ENCODE peak calls at places on chromosomes 7 and 10, in eight cellular contexts. One of them, this sample, is unnamed. For H3K4me1, the result is how much of the 10 kb centered on the place peaks cover.

GRCh38 chr7:34247468-34247867 is 342.1 kb downstream of the BMPER start:
- DNase-seq in HCT116: no peak
- DNase-seq in SJCRH30: no peak
- DNase-seq in A549: no peak
- DNase-seq in Peyer's patch: no peak
- DNase-seq in hepatocyte: no peak
- DNase-seq in DND-41: no peak
- DNase-seq in esophagus muscularis mucosa: no peak
- DNase-seq in this sample: no peak

GRCh38 chr7:44538798-44539668 is 2.1 kb downstream of the NPC1L1 start:
- DNase-seq in HCT116: no peak
- DNase-seq in SJCRH30: no peak
- DNase-seq in A549: no peak
- DNase-seq in Peyer's patch: no peak
- DNase-seq in hepatocyte: no peak
- DNase-seq in DND-41: no peak
- DNase-seq in esophagus muscularis mucosa: no peak
- DNase-seq in this sample: no peak

GRCh38 chr7:8305625-8306388 is 43.8 kb upstream of the ICA1 start:
- DNase-seq in HCT116: no peak
- DNase-seq in SJCRH30: no peak
- DNase-seq in A549: no peak
- DNase-seq in Peyer's patch: no peak
- DNase-seq in hepatocyte: no peak
- DNase-seq in DND-41: no peak
- DNase-seq in esophagus muscularis mucosa: no peak
- DNase-seq in this sample: no peak

GRCh38 chr7:148060724-148061123 is 529.8 kb upstream of the C7orf33 start:
- DNase-seq in HCT116: no peak
- DNase-seq in SJCRH30: no peak
- DNase-seq in A549: no peak
- DNase-seq in Peyer's patch: no peak
- DNase-seq in hepatocyte: no peak
- DNase-seq in DND-41: no peak
- DNase-seq in esophagus muscularis mucosa: no peak
- DNase-seq in this sample: no peak

GRCh38 chr10:133528296-133528844 is 1.2 kb downstream of the CYP2E1 start:
- DNase-seq in HCT116: no peak
- DNase-seq in SJCRH30: no peak
- DNase-seq in A549: no peak
- DNase-seq in Peyer's patch: no peak
- DNase-seq in hepatocyte: no peak
- DNase-seq in DND-41: no peak
- DNase-seq in esophagus muscularis mucosa: no peak
- DNase-seq in this sample: no peak

GRCh38 chr7:150823484-150824126 is 23.0 kb downstream of the TMEM176A start:
- DNase-seq in HCT116: no peak
- DNase-seq in SJCRH30: no peak
- DNase-seq in A549: no peak
- DNase-seq in Peyer's patch: no peak
- DNase-seq in hepatocyte: no peak
- DNase-seq in DND-41: no peak
- DNase-seq in esophagus muscularis mucosa: peak
- DNase-seq in this sample: no peak

GRCh38 chr10:16945566-16945965 is 128.3 kb upstream of the RSU1 start:
- DNase-seq in HCT116: no peak
- DNase-seq in SJCRH30: peak
- DNase-seq in A549: no peak
- DNase-seq in Peyer's patch: no peak
- DNase-seq in hepatocyte: no peak
- DNase-seq in DND-41: no peak
- DNase-seq in esophagus muscularis mucosa: no peak
- DNase-seq in this sample: no peak

GRCh38 chr7:124552217-124552616 is 213.4 kb downstream of the GPR37 start:
- DNase-seq in HCT116: no peak
- DNase-seq in SJCRH30: no peak
- DNase-seq in A549: no peak
- DNase-seq in Peyer's patch: no peak
- DNase-seq in hepatocyte: no peak
- DNase-seq in DND-41: no peak
- DNase-seq in esophagus muscularis mucosa: no peak
- DNase-seq in this sample: no peak

GRCh38 chr10:64486149-64486548 is 964.9 kb downstream of the REEP3 start:
- DNase-seq in HCT116: no peak
- DNase-seq in SJCRH30: no peak
- DNase-seq in A549: no peak
- DNase-seq in Peyer's patch: no peak
- DNase-seq in hepatocyte: no peak
- DNase-seq in DND-41: no peak
- DNase-seq in esophagus muscularis mucosa: no peak
- DNase-seq in this sample: no peak

GRCh38 chr10:97407211-97407951 is 6.2 kb upstream of the RRP12 start:
- DNase-seq in HCT116: peak
- DNase-seq in SJCRH30: peak
- DNase-seq in A549: peak
- DNase-seq in Peyer's patch: peak
- DNase-seq in hepatocyte: peak
- DNase-seq in DND-41: peak
- DNase-seq in esophagus muscularis mucosa: no peak
- DNase-seq in this sample: peak

GRCh38 chr10:5046410-5046809 is 42.8 kb upstream of the AKR1C2 start:
- DNase-seq in HCT116: no peak
- DNase-seq in SJCRH30: no peak
- DNase-seq in A549: no peak
- DNase-seq in Peyer's patch: no peak
- DNase-seq in hepatocyte: no peak
- DNase-seq in DND-41: no peak
- DNase-seq in esophagus muscularis mucosa: no peak
- DNase-seq in this sample: no peak

GRCh38 chr10:23512355-23513058 is 73.6 kb downstream of the OTUD1 start:
- DNase-seq in HCT116: peak
- DNase-seq in SJCRH30: peak
- DNase-seq in A549: peak
- DNase-seq in Peyer's patch: no peak
- DNase-seq in hepatocyte: peak
- DNase-seq in DND-41: no peak
- DNase-seq in esophagus muscularis mucosa: no peak
- DNase-seq in this sample: no peak

GRCh38 chr7:120941064-120941463 is 9.5 kb upstream of the ING3 start:
- DNase-seq in HCT116: peak
- DNase-seq in SJCRH30: peak
- DNase-seq in A549: no peak
- DNase-seq in Peyer's patch: no peak
- DNase-seq in hepatocyte: no peak
- DNase-seq in DND-41: no peak
- DNase-seq in esophagus muscularis mucosa: no peak
- DNase-seq in this sample: no peak

GRCh38 chr7:6346581-6346980 is 74.2 kb upstream of the CYTH3 start:
- DNase-seq in HCT116: no peak
- DNase-seq in SJCRH30: no peak
- DNase-seq in A549: no peak
- DNase-seq in Peyer's patch: no peak
- DNase-seq in hepatocyte: no peak
- DNase-seq in DND-41: no peak
- DNase-seq in esophagus muscularis mucosa: no peak
- DNase-seq in this sample: no peak

GRCh38 chr7:47474937-47475879 is 106.7 kb downstream of the TNS3 start:
- DNase-seq in HCT116: peak
- DNase-seq in SJCRH30: peak
- DNase-seq in A549: peak
- DNase-seq in Peyer's patch: peak
- DNase-seq in hepatocyte: peak
- DNase-seq in DND-41: no peak
- DNase-seq in esophagus muscularis mucosa: no peak
- DNase-seq in this sample: no peak

GRCh38 chr10:22693371-22693784 is 21.0 kb downstream of the PIP4K2A start:
- DNase-seq in HCT116: no peak
- DNase-seq in SJCRH30: no peak
- DNase-seq in A549: no peak
- DNase-seq in Peyer's patch: no peak
- DNase-seq in hepatocyte: no peak
- DNase-seq in DND-41: no peak
- DNase-seq in esophagus muscularis mucosa: no peak
- DNase-seq in this sample: no peak

GRCh38 chr7:47649901-47650300 is 68.0 kb upstream of the TNS3 start:
- DNase-seq in HCT116: no peak
- DNase-seq in SJCRH30: no peak
- DNase-seq in A549: no peak
- DNase-seq in Peyer's patch: no peak
- DNase-seq in hepatocyte: no peak
- DNase-seq in DND-41: no peak
- DNase-seq in esophagus muscularis mucosa: no peak
- DNase-seq in this sample: no peak

GRCh38 chr7:156842740-156843140 is 50.2 kb downstream of the LMBR1 start:
- DNase-seq in HCT116: no peak
- DNase-seq in SJCRH30: no peak
- DNase-seq in A549: no peak
- DNase-seq in Peyer's patch: no peak
- DNase-seq in hepatocyte: no peak
- DNase-seq in DND-41: no peak
- DNase-seq in esophagus muscularis mucosa: no peak
- DNase-seq in this sample: no peak

GRCh38 chr7:156842317-156842716 is 50.7 kb downstream of the LMBR1 start:
- DNase-seq in HCT116: no peak
- DNase-seq in SJCRH30: no peak
- DNase-seq in A549: no peak
- DNase-seq in Peyer's patch: no peak
- DNase-seq in hepatocyte: no peak
- DNase-seq in DND-41: no peak
- DNase-seq in esophagus muscularis mucosa: no peak
- DNase-seq in this sample: no peak

GRCh38 chr7:156845379-156846101 is 47.4 kb downstream of the LMBR1 start:
- DNase-seq in HCT116: no peak
- DNase-seq in SJCRH30: no peak
- DNase-seq in A549: no peak
- DNase-seq in Peyer's patch: no peak
- DNase-seq in hepatocyte: no peak
- DNase-seq in DND-41: no peak
- DNase-seq in esophagus muscularis mucosa: no peak
- DNase-seq in this sample: no peak

GRCh38 chr7:156841497-156841896 is 51.5 kb downstream of the LMBR1 start:
- DNase-seq in HCT116: no peak
- DNase-seq in SJCRH30: no peak
- DNase-seq in A549: no peak
- DNase-seq in Peyer's patch: no peak
- DNase-seq in hepatocyte: no peak
- DNase-seq in DND-41: no peak
- DNase-seq in esophagus muscularis mucosa: no peak
- DNase-seq in this sample: no peak

GRCh38 chr7:156843157-156843556 is 49.8 kb downstream of the LMBR1 start:
- DNase-seq in HCT116: no peak
- DNase-seq in SJCRH30: no peak
- DNase-seq in A549: no peak
- DNase-seq in Peyer's patch: no peak
- DNase-seq in hepatocyte: no peak
- DNase-seq in DND-41: no peak
- DNase-seq in esophagus muscularis mucosa: no peak
- DNase-seq in this sample: no peak
- H3K27ac ChIP-seq in HCT116: no peak
- H3K27ac ChIP-seq in SJCRH30: no peak
- H3K27ac ChIP-seq in A549: no peak
- H3K27ac ChIP-seq in Peyer's patch: no peak
- H3K27ac ChIP-seq in hepatocyte: no peak
- H3K27ac ChIP-seq in DND-41: no peak
- H3K27ac ChIP-seq in esophagus muscularis mucosa: no peak
- H3K27ac ChIP-seq in this sample: no peak

GRCh38 chr10:6153845-6154244 is 48.9 kb upstream of the PFKFB3 start:
- DNase-seq in HCT116: no peak
- DNase-seq in SJCRH30: no peak
- DNase-seq in A549: no peak
- DNase-seq in Peyer's patch: no peak
- DNase-seq in hepatocyte: no peak
- DNase-seq in DND-41: no peak
- DNase-seq in esophagus muscularis mucosa: no peak
- DNase-seq in this sample: no peak
- H3K4me1 ChIP-seq in HCT116: under half
- H3K4me1 ChIP-seq in SJCRH30: under half
- H3K4me1 ChIP-seq in A549: under half
- H3K4me1 ChIP-seq in Peyer's patch: under half
- H3K4me1 ChIP-seq in hepatocyte: under half
- H3K4me1 ChIP-seq in DND-41: under half
- H3K4me1 ChIP-seq in esophagus muscularis mucosa: under half
- H3K4me1 ChIP-seq in this sample: under half

GRCh38 chr7:48976268-48976667 is 51.9 kb downstream of the CDC14C start:
- DNase-seq in HCT116: no peak
- DNase-seq in SJCRH30: no peak
- DNase-seq in A549: no peak
- DNase-seq in Peyer's patch: no peak
- DNase-seq in hepatocyte: no peak
- DNase-seq in DND-41: no peak
- DNase-seq in esophagus muscularis mucosa: no peak
- DNase-seq in this sample: no peak

GRCh38 chr7:48971173-48971572 is 46.8 kb downstream of the CDC14C start:
- DNase-seq in HCT116: no peak
- DNase-seq in SJCRH30: no peak
- DNase-seq in A549: no peak
- DNase-seq in Peyer's patch: no peak
- DNase-seq in hepatocyte: no peak
- DNase-seq in DND-41: no peak
- DNase-seq in esophagus muscularis mucosa: no peak
- DNase-seq in this sample: no peak

GRCh38 chr7:48976850-48977249 is 52.5 kb downstream of the CDC14C start:
- DNase-seq in HCT116: no peak
- DNase-seq in SJCRH30: no peak
- DNase-seq in A549: no peak
- DNase-seq in Peyer's patch: no peak
- DNase-seq in hepatocyte: no peak
- DNase-seq in DND-41: no peak
- DNase-seq in esophagus muscularis mucosa: no peak
- DNase-seq in this sample: no peak
- H3K27ac ChIP-seq in HCT116: no peak
- H3K27ac ChIP-seq in SJCRH30: no peak
- H3K27ac ChIP-seq in A549: no peak
- H3K27ac ChIP-seq in Peyer's patch: no peak
- H3K27ac ChIP-seq in hepatocyte: no peak
- H3K27ac ChIP-seq in DND-41: no peak
- H3K27ac ChIP-seq in esophagus muscularis mucosa: no peak
- H3K27ac ChIP-seq in this sample: no peak

GRCh38 chr7:149683898-149684297 is 89.5 kb downstream of the ZNF467 start:
- DNase-seq in HCT116: no peak
- DNase-seq in SJCRH30: no peak
- DNase-seq in A549: no peak
- DNase-seq in Peyer's patch: no peak
- DNase-seq in hepatocyte: no peak
- DNase-seq in DND-41: no peak
- DNase-seq in esophagus muscularis mucosa: no peak
- DNase-seq in this sample: no peak

GRCh38 chr7:149681274-149681673 is 92.1 kb downstream of the ZNF467 start:
- DNase-seq in HCT116: no peak
- DNase-seq in SJCRH30: no peak
- DNase-seq in A549: no peak
- DNase-seq in Peyer's patch: no peak
- DNase-seq in hepatocyte: no peak
- DNase-seq in DND-41: no peak
- DNase-seq in esophagus muscularis mucosa: no peak
- DNase-seq in this sample: no peak

GRCh38 chr7:149683191-149683590 is 90.2 kb downstream of the ZNF467 start:
- DNase-seq in HCT116: no peak
- DNase-seq in SJCRH30: no peak
- DNase-seq in A549: no peak
- DNase-seq in Peyer's patch: no peak
- DNase-seq in hepatocyte: no peak
- DNase-seq in DND-41: no peak
- DNase-seq in esophagus muscularis mucosa: no peak
- DNase-seq in this sample: no peak

GRCh38 chr7:149680316-149681025 is 92.9 kb downstream of the ZNF467 start:
- DNase-seq in HCT116: no peak
- DNase-seq in SJCRH30: no peak
- DNase-seq in A549: no peak
- DNase-seq in Peyer's patch: no peak
- DNase-seq in hepatocyte: no peak
- DNase-seq in DND-41: no peak
- DNase-seq in esophagus muscularis mucosa: no peak
- DNase-seq in this sample: no peak

GRCh38 chr7:149682038-149682437 is 91.3 kb downstream of the ZNF467 start:
- DNase-seq in HCT116: no peak
- DNase-seq in SJCRH30: no peak
- DNase-seq in A549: no peak
- DNase-seq in Peyer's patch: no peak
- DNase-seq in hepatocyte: no peak
- DNase-seq in DND-41: no peak
- DNase-seq in esophagus muscularis mucosa: no peak
- DNase-seq in this sample: no peak
- H3K4me1 ChIP-seq in HCT116: under half
- H3K4me1 ChIP-seq in SJCRH30: under half
- H3K4me1 ChIP-seq in A549: under half
- H3K4me1 ChIP-seq in Peyer's patch: under half
- H3K4me1 ChIP-seq in hepatocyte: under half
- H3K4me1 ChIP-seq in DND-41: under half
- H3K4me1 ChIP-seq in esophagus muscularis mucosa: under half
- H3K4me1 ChIP-seq in this sample: under half

This sample was measured in CD8-positive, alpha-beta T cell.